ENCODE peak calls at places on chromosome 9, in ten cellular contexts. Q is heart right ventricle, M is right atrium auricular region, Y is neural crest cell, G is body of pancreas, U is GM10248, V is suprapubic skin, X is B cell, W is cardiac muscle cell, P is HepG2. S is an unnamed sample.
A peak's percentile ranks its signal among the peaks of the same experiment; 100 is the strongest.

GRCh38 chr9:131661954-131662621 is 77.8 kb downstream of the RAPGEF1 start:
- DNase-seq in U (peak; percentile 46), P (no peak), Q (no peak), M (no peak), G (no peak), X (no peak), Y (no peak), W (no peak), V (no peak), S (no peak)

GRCh38 chr9:75615284-75615683 is 275.2 kb upstream of the PCSK5 start:
- DNase-seq in Q (no peak), W (no peak), P (no peak), M (no peak), G (no peak), V (no peak), Y (no peak), U (no peak), X (no peak), S (no peak)

GRCh38 chr9:71980266-71981018 is 69.0 kb downstream of the C9orf85 start:
- DNase-seq in P (no peak), Y (no peak), Q (peak; percentile 17), X (no peak), W (peak; percentile 59), M (no peak), G (no peak), V (no peak), U (no peak), S (no peak)

GRCh38 chr9:6433405-6433804 is 20.4 kb downstream of the UHRF2 start:
- DNase-seq in M (no peak), W (no peak), Q (no peak), U (no peak), G (no peak), Y (no peak), P (no peak), V (no peak), X (no peak), S (no peak)

GRCh38 chr9:106156462-106156861 is 462.1 kb downstream of the TMEM38B start:
- DNase-seq in Q (no peak), M (no peak), G (no peak), V (no peak), P (no peak), Y (no peak), W (no peak), U (no peak), X (no peak), S (no peak)

GRCh38 chr9:113299800-113300292 is 3.3 kb downstream of the RNF183 start:
- DNase-seq in P (no peak), Q (peak; percentile 27), W (peak; percentile 7), X (no peak), Y (no peak), M (no peak), V (no peak), G (peak; percentile 58), U (no peak), S (no peak)

GRCh38 chr9:101453776-101454570 is 18.4 kb upstream of the ALDOB start:
- DNase-seq in M (no peak), Y (no peak), X (no peak), Q (no peak), W (no peak), P (no peak), G (no peak), V (no peak), U (no peak), S (no peak)

GRCh38 chr9:76873056-76873792 is 32.7 kb downstream of the PRUNE2 start:
- DNase-seq in V (no peak), Q (peak; percentile 6), G (no peak), X (no peak), U (no peak), P (no peak), W (peak; percentile 13), M (no peak), Y (peak; percentile 16), S (no peak)

GRCh38 chr9:33884856-33885701 is 68.1 kb downstream of the UBE2R2 start:
- DNase-seq in U (no peak), V (no peak), P (no peak), W (peak; percentile 78), M (no peak), G (peak; percentile 54), Y (no peak), Q (peak; percentile 66), X (no peak), S (no peak)

GRCh38 chr9:111102793-111103474 is 64.7 kb upstream of the LPAR1 start:
- DNase-seq in Y (no peak), W (no peak), P (no peak), Q (no peak), G (no peak), U (no peak), X (no peak), M (no peak), V (no peak), S (no peak)

GRCh38 chr9:88777498-88778312 is 213.6 kb upstream of the S1PR3 start:
- DNase-seq in M (no peak), Q (peak; percentile 70), X (no peak), P (no peak), Y (no peak), W (no peak), V (no peak), G (no peak), U (no peak), S (no peak)

GRCh38 chr9:126379661-126380365 is 53.2 kb downstream of the MVB12B start:
- DNase-seq in V (no peak), U (no peak), P (no peak), W (no peak), Y (no peak), G (no peak), X (no peak), M (no peak), Q (no peak), S (peak; percentile 63)

DNA sequence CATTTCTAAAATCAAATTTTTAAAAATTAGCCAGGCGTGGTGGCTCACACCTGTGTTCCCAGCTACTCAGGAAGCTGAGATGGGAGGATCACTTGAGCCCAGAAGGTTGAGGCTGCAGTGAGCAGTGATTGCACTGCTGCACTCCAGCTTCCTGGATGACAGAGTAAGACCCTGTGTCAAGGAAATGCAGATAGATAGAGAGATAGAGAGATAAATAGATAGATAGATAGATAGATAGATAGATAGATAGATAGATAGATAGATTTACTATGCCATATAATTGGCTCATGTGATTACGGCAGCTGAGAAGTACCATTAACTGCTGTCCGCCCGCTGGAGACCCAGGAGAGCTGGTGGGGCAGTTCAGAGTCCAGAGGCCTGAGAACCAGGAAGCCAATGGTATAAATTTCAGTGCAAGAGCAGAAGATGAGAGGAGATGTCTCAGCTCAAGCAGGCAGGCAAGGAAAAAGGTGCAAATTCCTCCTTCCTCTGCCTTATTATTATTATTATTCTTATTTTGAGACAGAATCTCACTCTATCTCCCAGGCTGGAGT is 13.0 kb upstream of the PTGES start:
- DNase-seq in M (no peak), Y (no peak), U (no peak), G (no peak), V (no peak), Q (no peak), X (no peak), W (no peak), P (no peak), S (no peak)
- TF ChIP-seq CTCF in M (no peak), Y (no peak), U (no peak), G (no peak), V (no peak), Q (no peak), X (no peak), W (no peak), P (no peak), S (no peak)

GRCh38 chr9:136796238-136796774 is at the start of gene CCDC183:
- DNase-seq in X (no peak), M (no peak), G (no peak), Q (no peak), Y (no peak), U (no peak), V (no peak), P (no peak), W (no peak), S (no peak)
- TF ChIP-seq CTCF in X (no peak), M (no peak), G (no peak), Q (no peak), Y (no peak), U (no peak), V (no peak), P (no peak), W (no peak), S (no peak)

DNA sequence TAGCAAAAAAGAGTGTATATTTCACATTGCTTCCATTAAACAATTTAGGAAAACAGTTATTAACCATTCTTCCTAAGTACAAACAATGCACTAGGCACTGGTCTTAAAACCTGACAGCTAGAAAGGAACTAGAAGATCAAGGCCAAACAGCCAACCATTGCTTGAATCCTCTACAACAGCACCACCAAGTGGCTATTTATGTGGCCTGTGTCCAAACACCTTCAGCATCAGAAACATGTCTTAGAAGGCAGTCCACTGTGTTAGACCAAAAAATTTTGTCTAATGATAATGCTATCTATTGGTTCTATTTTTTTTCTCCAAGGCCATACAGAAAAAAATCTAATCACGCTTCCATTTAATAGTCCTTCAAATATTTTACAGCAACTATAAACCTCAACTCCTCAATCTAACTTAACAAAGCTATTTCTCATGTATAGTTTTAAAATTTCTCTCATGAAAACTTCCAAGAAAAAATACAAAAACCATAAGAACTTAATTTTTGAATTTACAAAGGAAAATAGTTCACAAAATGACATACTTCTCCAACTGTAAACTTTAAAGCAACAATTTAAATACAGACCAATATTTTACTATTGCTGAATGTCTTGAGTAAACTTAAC is 36.1 kb downstream of the CAAP1 start:
- DNase-seq in Y (peak; percentile 23), X (no peak), W (peak; percentile 66), M (no peak), V (no peak), Q (no peak), P (peak; percentile 49), U (peak; percentile 45), G (no peak), S (no peak)
- TF ChIP-seq CTCF in Y (peak; percentile 76), X (peak; percentile 35), W (peak; percentile 53), M (peak; percentile 24), V (no peak), Q (peak; percentile 9), P (peak; percentile 76), U (peak; percentile 62), G (no peak), S (peak; percentile 47)

DNA sequence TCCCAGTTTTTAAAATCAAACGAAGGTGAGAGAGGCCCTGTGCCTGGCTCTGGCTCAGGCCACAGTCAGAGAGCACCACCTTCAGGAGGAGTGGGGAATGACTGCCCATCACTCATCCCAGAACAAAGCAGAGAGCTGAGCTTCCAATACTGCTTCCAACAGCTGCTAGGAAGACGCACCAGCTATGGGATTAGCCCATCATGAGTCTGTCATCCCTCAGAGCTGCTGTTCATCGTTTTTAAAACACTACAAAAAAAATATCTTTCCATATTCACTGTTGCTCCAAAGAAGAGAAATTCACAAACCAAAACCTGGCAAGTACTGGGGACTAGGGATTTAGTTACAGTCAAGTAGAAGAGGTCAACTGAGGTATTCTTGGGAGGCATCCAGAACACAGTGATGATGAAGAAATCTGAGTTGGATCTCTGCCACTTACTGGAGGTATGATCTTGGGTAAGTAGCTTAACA is 102.4 kb downstream of the CDK5RAP2 start:
- DNase-seq in X (no peak), W (peak; percentile 50), G (peak; percentile 48), V (no peak), M (peak; percentile 71), Y (peak; percentile 53), U (peak; percentile 39), P (peak; percentile 11), Q (peak; percentile 36), S (no peak)
- TF ChIP-seq CTCF in X (peak; percentile 74), W (peak; percentile 99), G (peak; percentile 73), V (peak; percentile 70), M (peak; percentile 93), Y (peak; percentile 89), U (peak; percentile 75), P (peak; percentile 81), Q (peak; percentile 83), S (peak; percentile 99)

S was measured in osteocyte.